ENCODE peak calls at places on chromosomes 1 and 21, in four cellular contexts. H is HepG2, A is A549, G is GM12878. J is an unnamed sample.
A peak's percentile ranks its signal among the peaks of the same experiment; 100 is the strongest.

GRCh38 chr1:59379028-59379728 is 82.3 kb downstream of the FGGY start:
- DNase-seq in G (no peak), A (no peak), H (no peak), J (no peak)

GRCh38 chr1:52658795-52659194 is 25.8 kb downstream of the SHISAL2A start:
- DNase-seq in A (no peak), H (no peak), G (no peak), J (no peak)

GRCh38 chr1:173915596-173915995 is 1.5 kb downstream of the SERPINC1 start:
- DNase-seq in A (no peak), H (no peak), G (no peak), J (no peak)

GRCh38 chr1:150626150-150626549 is 3.3 kb downstream of the ENSA start:
- DNase-seq in A (no peak), G (no peak), H (no peak), J (no peak)

GRCh38 chr1:81877940-81878339 is 77.2 kb downstream of the ADGRL2 start:
- DNase-seq in H (no peak), A (no peak), G (no peak), J (no peak)

GRCh38 chr1:15935056-15935950 is 40.6 kb downstream of the ZBTB17 start:
- DNase-seq in H (no peak), A (no peak), G (no peak), J (no peak)

GRCh38 chr1:228373681-228374571 is 32.7 kb downstream of the TRIM11 start:
- DNase-seq in G (no peak), A (no peak), H (no peak), J (no peak)

GRCh38 chr1:37038079-37038702 is 3.9 kb upstream of the GRIK3 start:
- DNase-seq in H (no peak), G (no peak), A (peak; percentile 7), J (peak; percentile 54)

GRCh38 chr1:56639210-56639609 is 5.9 kb upstream of the PRKAA2 start:
- DNase-seq in A (no peak), G (no peak), H (peak; percentile 69), J (no peak)

GRCh38 chr1:246923482-246923881 is 8.3 kb downstream of the AHCTF1 start:
- DNase-seq in G (no peak), A (no peak), H (no peak), J (no peak)

GRCh38 chr1:206508956-206509355 is 1.6 kb downstream of the RASSF5 start:
- DNase-seq in G (no peak), A (no peak), H (no peak), J (no peak)

GRCh38 chr1:54794401-54795099 is 6.6 kb downstream of the TTC22 start:
- DNase-seq in H (peak; percentile 83), G (no peak), A (no peak), J (no peak)

GRCh38 chr1:92538413-92539061 is 51.8 kb upstream of the GFI1 start:
- DNase-seq in G (peak; percentile 51), A (no peak), H (no peak), J (no peak)

GRCh38 chr1:175128523-175128922 is 60.9 kb downstream of the TNN start:
- DNase-seq in A (no peak), G (no peak), H (no peak), J (no peak)

GRCh38 chr1:236759252-236759859 is 35.7 kb upstream of the MTR start:
- DNase-seq in A (peak; percentile 26), G (peak; percentile 7), H (peak; percentile 35), J (peak; percentile 44)

GRCh38 chr1:235843458-235843857 is 23.2 kb downstream of the LYST start:
- DNase-seq in A (peak; percentile 25), H (peak; percentile 44), G (no peak), J (peak; percentile 40)

GRCh38 chr1:39204441-39205081 is at the start of gene MACF1:
- DNase-seq in A (peak; percentile 50), G (no peak), H (no peak), J (no peak)

GRCh38 chr1:6734579-6735397 is 33.2 kb upstream of the DNAJC11 start:
- DNase-seq in G (no peak), A (no peak), H (no peak), J (no peak)

GRCh38 chr21:27739187-27739586 is 772.3 kb upstream of the ADAMTS5 start:
- DNase-seq in A (no peak), G (no peak), H (no peak), J (no peak)

GRCh38 chr21:27743971-27744564 is 777.2 kb upstream of the ADAMTS5 start:
- DNase-seq in A (no peak), G (no peak), H (no peak), J (no peak)

GRCh38 chr21:27741736-27742135 is 774.8 kb upstream of the ADAMTS5 start:
- DNase-seq in A (no peak), H (no peak), G (no peak), J (no peak)

GRCh38 chr21:27735699-27736098 is 768.8 kb upstream of the ADAMTS5 start:
- DNase-seq in G (no peak), H (no peak), A (no peak), J (no peak)

DNA sequence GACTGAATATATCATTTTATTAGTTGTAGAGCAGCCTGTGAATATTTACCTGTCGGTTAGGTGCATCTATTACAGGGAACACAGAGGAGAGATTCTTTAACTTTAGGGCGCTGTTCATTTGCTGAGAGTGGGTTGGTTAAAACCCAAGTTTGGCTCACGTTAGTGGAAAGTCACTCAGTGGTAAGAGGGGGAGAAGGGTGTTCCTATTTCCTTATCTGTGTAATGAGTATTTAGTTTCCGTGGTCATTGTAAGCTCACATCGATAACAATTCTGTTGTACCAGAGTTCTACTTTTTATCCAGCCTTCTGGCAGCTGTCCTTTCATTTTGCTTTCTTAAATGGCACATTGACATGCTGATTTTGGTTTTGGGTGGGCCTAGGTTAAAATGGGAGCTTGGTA is 773.2 kb upstream of the ADAMTS5 start:
- DNase-seq in A (no peak), H (no peak), G (no peak), J (no peak)
- TF ChIP-seq MAX in A (no peak), H (no peak), G (no peak), J (no peak)

GRCh38 chr1:155079210-155079486 is 511 bp downstream of the EFNA3 start:
- DNase-seq in A (no peak), H (no peak), G (no peak), J (no peak)

GRCh38 chr1:155079487-155080249 is 1.0 kb downstream of the EFNA3 start:
- DNase-seq in H (no peak), A (no peak), G (no peak), J (peak; percentile 75)

GRCh38 chr1:155082301-155082940 is 3.8 kb downstream of the EFNA3 start:
- DNase-seq in A (no peak), H (no peak), G (no peak), J (no peak)

GRCh38 chr1:155081472-155082300 is 3.0 kb downstream of the EFNA3 start:
- DNase-seq in G (no peak), H (no peak), A (no peak), J (no peak)

GRCh38 chr1:155080250-155081228 is 1.9 kb downstream of the EFNA3 start:
- DNase-seq in H (no peak), A (no peak), G (no peak), J (peak; percentile 97)
- TF ChIP-seq SMC3 in H (no peak), A (no peak), G (no peak), J (no peak)

GRCh38 chr21:38182370-38182985 is 74.3 kb upstream of the KCNJ15 start:
- DNase-seq in A (no peak), H (no peak), G (no peak), J (no peak)
- TF ChIP-seq MAX in A (no peak), H (no peak), G (no peak), J (no peak)

GRCh38 chr1:19066874-19067186 is 110.4 kb upstream of the IFFO2 start:
- DNase-seq in G (no peak), A (no peak), H (no peak), J (no peak)
- TF ChIP-seq SMC3 in G (no peak), A (no peak), H (no peak), J (no peak)